ENCODE peak calls at places on chromosome 2, in nine cellular contexts. One of them, this sample, is unnamed.

GRCh38 chr2:238739668-238740067 is 108.2 kb upstream of the TWIST2 start:
- DNase-seq in kidney: no peak
- DNase-seq in astrocyte: no peak
- DNase-seq in fibroblast of mammary gland: no peak
- DNase-seq in stomach: no peak
- DNase-seq in fibroblast of villous mesenchyme: no peak
- DNase-seq in epithelial cell of esophagus: no peak
- DNase-seq in pancreas: no peak
- DNase-seq in uterus: no peak
- DNase-seq in this sample: no peak

GRCh38 chr2:206260427-206261012 is 13.9 kb upstream of the ZDBF2 start:
- DNase-seq in kidney: no peak
- DNase-seq in astrocyte: no peak
- DNase-seq in fibroblast of mammary gland: peak; percentile 55
- DNase-seq in stomach: no peak
- DNase-seq in fibroblast of villous mesenchyme: peak; percentile 46
- DNase-seq in epithelial cell of esophagus: peak; percentile 49
- DNase-seq in pancreas: no peak
- DNase-seq in uterus: no peak
- DNase-seq in this sample: peak; percentile 10

GRCh38 chr2:226643030-226643429 is 156.6 kb downstream of the IRS1 start:
- DNase-seq in kidney: no peak
- DNase-seq in astrocyte: no peak
- DNase-seq in fibroblast of mammary gland: no peak
- DNase-seq in stomach: no peak
- DNase-seq in fibroblast of villous mesenchyme: no peak
- DNase-seq in epithelial cell of esophagus: no peak
- DNase-seq in pancreas: no peak
- DNase-seq in uterus: no peak
- DNase-seq in this sample: no peak

GRCh38 chr2:117983040-117983439 is 30.8 kb downstream of the CCDC93 start:
- DNase-seq in kidney: no peak
- DNase-seq in astrocyte: peak; percentile 92
- DNase-seq in fibroblast of mammary gland: peak; percentile 73
- DNase-seq in stomach: no peak
- DNase-seq in fibroblast of villous mesenchyme: peak; percentile 26
- DNase-seq in epithelial cell of esophagus: no peak
- DNase-seq in pancreas: no peak
- DNase-seq in uterus: no peak
- DNase-seq in this sample: no peak

GRCh38 chr2:153519260-153519875 is 40.8 kb upstream of the RPRM start:
- DNase-seq in kidney: no peak
- DNase-seq in astrocyte: peak; percentile 21
- DNase-seq in fibroblast of mammary gland: peak; percentile 63
- DNase-seq in stomach: peak; percentile 60
- DNase-seq in fibroblast of villous mesenchyme: peak; percentile 50
- DNase-seq in epithelial cell of esophagus: peak; percentile 64
- DNase-seq in pancreas: peak; percentile 25
- DNase-seq in uterus: peak; percentile 64
- DNase-seq in this sample: peak; percentile 39

GRCh38 chr2:216453955-216454614 is 41.8 kb downstream of the SMARCAL1 start:
- DNase-seq in kidney: no peak
- DNase-seq in astrocyte: no peak
- DNase-seq in fibroblast of mammary gland: no peak
- DNase-seq in stomach: no peak
- DNase-seq in fibroblast of villous mesenchyme: no peak
- DNase-seq in epithelial cell of esophagus: no peak
- DNase-seq in pancreas: no peak
- DNase-seq in uterus: no peak
- DNase-seq in this sample: no peak

GRCh38 chr2:3034396-3034795 is 343.2 kb downstream of the EIPR1 start:
- DNase-seq in kidney: no peak
- DNase-seq in astrocyte: no peak
- DNase-seq in fibroblast of mammary gland: no peak
- DNase-seq in stomach: no peak
- DNase-seq in fibroblast of villous mesenchyme: no peak
- DNase-seq in epithelial cell of esophagus: no peak
- DNase-seq in pancreas: no peak
- DNase-seq in uterus: no peak
- DNase-seq in this sample: no peak

GRCh38 chr2:32663864-32664263 is 36.0 kb downstream of the TTC27 start:
- DNase-seq in kidney: no peak
- DNase-seq in astrocyte: peak; percentile 23
- DNase-seq in fibroblast of mammary gland: peak; percentile 38
- DNase-seq in stomach: no peak
- DNase-seq in fibroblast of villous mesenchyme: no peak
- DNase-seq in epithelial cell of esophagus: no peak
- DNase-seq in pancreas: no peak
- DNase-seq in uterus: no peak
- DNase-seq in this sample: peak; percentile 16

GRCh38 chr2:194333091-194333490 is 1323.9 kb upstream of the SLC39A10 start:
- DNase-seq in kidney: no peak
- DNase-seq in astrocyte: no peak
- DNase-seq in fibroblast of mammary gland: no peak
- DNase-seq in stomach: no peak
- DNase-seq in fibroblast of villous mesenchyme: peak; percentile 1
- DNase-seq in epithelial cell of esophagus: peak; percentile 20
- DNase-seq in pancreas: no peak
- DNase-seq in uterus: no peak
- DNase-seq in this sample: no peak

GRCh38 chr2:165239826-165240618 is 808 bp downstream of the SCN2A start:
- DNase-seq in kidney: no peak
- DNase-seq in astrocyte: no peak
- DNase-seq in fibroblast of mammary gland: no peak
- DNase-seq in stomach: no peak
- DNase-seq in fibroblast of villous mesenchyme: no peak
- DNase-seq in epithelial cell of esophagus: no peak
- DNase-seq in pancreas: no peak
- DNase-seq in uterus: no peak
- DNase-seq in this sample: no peak

GRCh38 chr2:241804326-241805276 is 4.4 kb upstream of the NEU4 start:
- DNase-seq in kidney: peak; percentile 75
- DNase-seq in astrocyte: no peak
- DNase-seq in fibroblast of mammary gland: no peak
- DNase-seq in stomach: no peak
- DNase-seq in fibroblast of villous mesenchyme: peak; percentile 52
- DNase-seq in epithelial cell of esophagus: no peak
- DNase-seq in pancreas: no peak
- DNase-seq in uterus: no peak
- DNase-seq in this sample: no peak

GRCh38 chr2:219230201-219230540 is 565 bp downstream of the ANKZF1 start:
- DNase-seq in kidney: peak; percentile 86
- DNase-seq in astrocyte: peak; percentile 24
- DNase-seq in fibroblast of mammary gland: peak; percentile 54
- DNase-seq in stomach: peak; percentile 73
- DNase-seq in fibroblast of villous mesenchyme: peak; percentile 64
- DNase-seq in epithelial cell of esophagus: peak; percentile 75
- DNase-seq in pancreas: no peak
- DNase-seq in uterus: no peak
- DNase-seq in this sample: peak; percentile 55

GRCh38 chr2:224796695-224797305 is 80.6 kb upstream of the CCDC195 start:
- DNase-seq in kidney: no peak
- DNase-seq in astrocyte: no peak
- DNase-seq in fibroblast of mammary gland: no peak
- DNase-seq in stomach: no peak
- DNase-seq in fibroblast of villous mesenchyme: peak; percentile 25
- DNase-seq in epithelial cell of esophagus: no peak
- DNase-seq in pancreas: no peak
- DNase-seq in uterus: no peak
- DNase-seq in this sample: no peak

GRCh38 chr2:37875332-37875976 is 49.6 kb upstream of the RMDN2 start:
- DNase-seq in kidney: no peak
- DNase-seq in astrocyte: no peak
- DNase-seq in fibroblast of mammary gland: no peak
- DNase-seq in stomach: no peak
- DNase-seq in fibroblast of villous mesenchyme: no peak
- DNase-seq in epithelial cell of esophagus: no peak
- DNase-seq in pancreas: no peak
- DNase-seq in uterus: no peak
- DNase-seq in this sample: no peak

GRCh38 chr2:236939271-236939670 is 146.4 kb upstream of the COPS8 start:
- DNase-seq in kidney: no peak
- DNase-seq in astrocyte: no peak
- DNase-seq in fibroblast of mammary gland: no peak
- DNase-seq in stomach: no peak
- DNase-seq in fibroblast of villous mesenchyme: no peak
- DNase-seq in epithelial cell of esophagus: no peak
- DNase-seq in pancreas: no peak
- DNase-seq in uterus: no peak
- DNase-seq in this sample: no peak

GRCh38 chr2:19198376-19198775 is 160.0 kb downstream of the OSR1 start:
- DNase-seq in kidney: no peak
- DNase-seq in astrocyte: no peak
- DNase-seq in fibroblast of mammary gland: peak; percentile 49
- DNase-seq in stomach: no peak
- DNase-seq in fibroblast of villous mesenchyme: peak; percentile 26
- DNase-seq in epithelial cell of esophagus: no peak
- DNase-seq in pancreas: no peak
- DNase-seq in uterus: no peak
- DNase-seq in this sample: peak; percentile 28

GRCh38 chr2:161425966-161426365 is 9.9 kb downstream of the TBR1 start:
- DNase-seq in kidney: no peak
- DNase-seq in astrocyte: no peak
- DNase-seq in fibroblast of mammary gland: no peak
- DNase-seq in stomach: no peak
- DNase-seq in fibroblast of villous mesenchyme: no peak
- DNase-seq in epithelial cell of esophagus: no peak
- DNase-seq in pancreas: no peak
- DNase-seq in uterus: no peak
- DNase-seq in this sample: no peak

GRCh38 chr2:161422812-161423211 is 6.7 kb downstream of the TBR1 start:
- DNase-seq in kidney: no peak
- DNase-seq in astrocyte: no peak
- DNase-seq in fibroblast of mammary gland: no peak
- DNase-seq in stomach: no peak
- DNase-seq in fibroblast of villous mesenchyme: no peak
- DNase-seq in epithelial cell of esophagus: no peak
- DNase-seq in pancreas: no peak
- DNase-seq in uterus: no peak
- DNase-seq in this sample: no peak

GRCh38 chr2:161423351-161424178 is 7.5 kb downstream of the TBR1 start:
- DNase-seq in kidney: no peak
- DNase-seq in astrocyte: no peak
- DNase-seq in fibroblast of mammary gland: no peak
- DNase-seq in stomach: no peak
- DNase-seq in fibroblast of villous mesenchyme: no peak
- DNase-seq in epithelial cell of esophagus: no peak
- DNase-seq in pancreas: no peak
- DNase-seq in uterus: no peak
- DNase-seq in this sample: no peak

GRCh38 chr2:161424992-161425391 is 8.9 kb downstream of the TBR1 start:
- DNase-seq in kidney: no peak
- DNase-seq in astrocyte: no peak
- DNase-seq in fibroblast of mammary gland: no peak
- DNase-seq in stomach: no peak
- DNase-seq in fibroblast of villous mesenchyme: no peak
- DNase-seq in epithelial cell of esophagus: no peak
- DNase-seq in pancreas: no peak
- DNase-seq in uterus: no peak
- DNase-seq in this sample: no peak

DNA sequence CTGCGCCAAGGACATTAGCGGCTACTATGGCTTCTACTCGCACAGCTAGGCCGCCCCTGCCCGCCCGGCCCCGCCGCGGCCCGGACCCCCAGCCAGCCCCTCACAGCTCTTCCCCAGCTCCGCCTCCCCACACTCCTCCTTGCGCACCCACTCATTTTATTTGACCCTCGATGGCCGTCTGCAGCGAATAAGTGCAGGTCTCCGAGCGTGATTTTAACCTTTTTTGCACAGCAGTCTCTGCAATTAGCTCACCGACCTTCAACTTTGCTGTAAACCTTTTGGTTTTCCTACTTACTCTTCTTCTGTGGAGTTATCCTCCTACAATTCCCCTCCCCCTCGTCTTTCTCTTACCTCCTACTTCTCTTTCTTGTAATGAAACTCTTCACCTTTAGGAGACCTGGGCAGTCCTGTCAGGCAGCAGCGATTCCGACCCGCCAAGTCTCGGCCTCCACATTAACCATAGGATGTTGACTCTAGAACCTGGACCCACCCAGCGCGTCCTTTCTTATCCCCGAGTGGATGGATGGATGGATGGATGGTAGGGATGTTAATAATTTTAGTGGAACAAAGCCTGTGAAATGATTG is 8.2 kb downstream of the TBR1 start:
- DNase-seq in kidney: no peak
- DNase-seq in astrocyte: no peak
- DNase-seq in fibroblast of mammary gland: no peak
- DNase-seq in stomach: no peak
- DNase-seq in fibroblast of villous mesenchyme: no peak
- DNase-seq in epithelial cell of esophagus: no peak
- DNase-seq in pancreas: no peak
- DNase-seq in uterus: no peak
- DNase-seq in this sample: no peak
- H3K4me3 ChIP-seq in kidney: no peak overlapping the region
- H3K4me3 ChIP-seq in astrocyte: peak overlapping the region; percentile 35
- H3K4me3 ChIP-seq in fibroblast of mammary gland: no peak overlapping the region
- H3K4me3 ChIP-seq in stomach: peak overlapping the region; percentile 47
- H3K4me3 ChIP-seq in fibroblast of villous mesenchyme: peak overlapping the region; percentile 40
- H3K4me3 ChIP-seq in epithelial cell of esophagus: peak overlapping the region; percentile 22
- H3K4me3 ChIP-seq in pancreas: peak overlapping the region; percentile 41
- H3K4me3 ChIP-seq in uterus: no peak overlapping the region
- H3K4me3 ChIP-seq in this sample: no peak overlapping the region

GRCh38 chr2:66535574-66536289 is 100.8 kb downstream of the MEIS1 start:
- DNase-seq in kidney: no peak
- DNase-seq in astrocyte: no peak
- DNase-seq in fibroblast of mammary gland: no peak
- DNase-seq in stomach: no peak
- DNase-seq in fibroblast of villous mesenchyme: no peak
- DNase-seq in epithelial cell of esophagus: no peak
- DNase-seq in pancreas: no peak
- DNase-seq in uterus: no peak
- DNase-seq in this sample: no peak
- H3K4me3 ChIP-seq in kidney: no peak overlapping the region
- H3K4me3 ChIP-seq in astrocyte: no peak overlapping the region
- H3K4me3 ChIP-seq in fibroblast of mammary gland: no peak overlapping the region
- H3K4me3 ChIP-seq in stomach: no peak overlapping the region
- H3K4me3 ChIP-seq in fibroblast of villous mesenchyme: no peak overlapping the region
- H3K4me3 ChIP-seq in epithelial cell of esophagus: no peak overlapping the region
- H3K4me3 ChIP-seq in pancreas: no peak overlapping the region
- H3K4me3 ChIP-seq in uterus: no peak overlapping the region
- H3K4me3 ChIP-seq in this sample: no peak overlapping the region

GRCh38 chr2:68829764-68830163 is 41.4 kb downstream of the BMP10 start:
- DNase-seq in kidney: no peak
- DNase-seq in astrocyte: no peak
- DNase-seq in fibroblast of mammary gland: no peak
- DNase-seq in stomach: no peak
- DNase-seq in fibroblast of villous mesenchyme: no peak
- DNase-seq in epithelial cell of esophagus: no peak
- DNase-seq in pancreas: no peak
- DNase-seq in uterus: no peak
- DNase-seq in this sample: no peak
- H3K4me3 ChIP-seq in kidney: no peak overlapping the region
- H3K4me3 ChIP-seq in astrocyte: no peak overlapping the region
- H3K4me3 ChIP-seq in fibroblast of mammary gland: no peak overlapping the region
- H3K4me3 ChIP-seq in stomach: no peak overlapping the region
- H3K4me3 ChIP-seq in fibroblast of villous mesenchyme: no peak overlapping the region
- H3K4me3 ChIP-seq in epithelial cell of esophagus: no peak overlapping the region
- H3K4me3 ChIP-seq in pancreas: no peak overlapping the region
- H3K4me3 ChIP-seq in uterus: no peak overlapping the region
- H3K4me3 ChIP-seq in this sample: no peak overlapping the region

DNA sequence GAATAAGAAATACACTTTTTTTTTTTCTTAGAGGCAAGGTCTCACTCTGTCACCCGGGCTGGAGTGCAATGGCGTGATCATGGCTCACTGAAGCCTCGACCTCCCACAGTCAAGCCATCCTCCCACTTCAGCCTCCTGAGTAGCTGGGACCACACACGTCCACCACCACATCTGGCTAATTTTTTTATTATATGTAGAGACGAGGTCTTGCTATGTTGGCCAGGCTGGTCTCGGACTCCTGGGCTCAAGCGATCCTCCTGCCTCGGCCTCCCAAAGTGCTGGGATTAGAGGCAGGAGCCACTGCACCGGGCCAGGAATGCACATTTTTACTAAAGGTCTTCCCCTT is 2.4 kb downstream of the TGOLN2 start:
- DNase-seq in kidney: no peak
- DNase-seq in astrocyte: no peak
- DNase-seq in fibroblast of mammary gland: no peak
- DNase-seq in stomach: no peak
- DNase-seq in fibroblast of villous mesenchyme: no peak
- DNase-seq in epithelial cell of esophagus: no peak
- DNase-seq in pancreas: no peak
- DNase-seq in uterus: no peak
- DNase-seq in this sample: no peak
- H3K4me3 ChIP-seq in kidney: peak overlapping the region; percentile 99
- H3K4me3 ChIP-seq in astrocyte: peak overlapping the region; percentile 75
- H3K4me3 ChIP-seq in fibroblast of mammary gland: peak overlapping the region; percentile 70
- H3K4me3 ChIP-seq in stomach: peak overlapping the region; percentile 81
- H3K4me3 ChIP-seq in fibroblast of villous mesenchyme: peak overlapping the region; percentile 71
- H3K4me3 ChIP-seq in epithelial cell of esophagus: peak overlapping the region; percentile 88
- H3K4me3 ChIP-seq in pancreas: peak overlapping the region; percentile 71
- H3K4me3 ChIP-seq in uterus: peak overlapping the region; percentile 69
- H3K4me3 ChIP-seq in this sample: peak overlapping the region; percentile 57

This sample was measured in IMR-90.